ENCODE peak calls at places on chromosomes 12 and 14, in six cellular contexts. T, M, K, G, U and I are unnamed samples.

GRCh38 chr14:78606111-78606510 is 435.9 kb downstream of the NRXN3 start:
- DNase-seq in T (no peak), M (no peak), K (peak; percentile 93), G (no peak), U (no peak), I (no peak)

GRCh38 chr14:61462566-61463195 is 141.3 kb downstream of the PRKCH start:
- DNase-seq in T (peak; percentile 91), M (no peak), K (peak; percentile 84), G (peak; percentile 70), U (no peak), I (peak; percentile 91)

GRCh38 chr12:56565510-56566101 is 44.0 kb downstream of the RBMS2 start:
- DNase-seq in T (peak; percentile 25), M (no peak), K (peak; percentile 85), G (no peak), U (no peak), I (peak; percentile 40)

GRCh38 chr12:59499774-59500173 is 96.1 kb upstream of the SLC16A7 start:
- DNase-seq in T (no peak), M (no peak), K (no peak), G (no peak), U (peak; percentile 63), I (no peak)

GRCh38 chr12:69929125-69929524 is 104.1 kb downstream of the MYRFL start:
- DNase-seq in T (peak; percentile 11), M (peak; percentile 61), K (peak; percentile 55), G (no peak), U (no peak), I (no peak)

GRCh38 chr12:57657744-57658143 is 24.7 kb upstream of the B4GALNT1 start:
- DNase-seq in T (no peak), M (no peak), K (peak; percentile 35), G (no peak), U (no peak), I (peak; percentile 25)

GRCh38 chr12:89731614-89732013 is 23.0 kb upstream of the ATP2B1 start:
- DNase-seq in T (peak; percentile 53), M (no peak), K (peak; percentile 91), G (no peak), U (no peak), I (no peak)

GRCh38 chr12:68761901-68762630 is 16.1 kb downstream of the SLC35E3 start:
- DNase-seq in T (no peak), M (no peak), K (no peak), G (no peak), U (no peak), I (peak; percentile 9)

GRCh38 chr14:56494167-56494566 is 85.4 kb upstream of the TMEM260 start:
- DNase-seq in T (no peak), M (no peak), K (no peak), G (no peak), U (no peak), I (no peak)

GRCh38 chr12:31362759-31363415 is 36.9 kb upstream of the SINHCAF start:
- DNase-seq in T (peak; percentile 26), M (no peak), K (no peak), G (no peak), U (peak; percentile 90), I (no peak)

GRCh38 chr12:12799163-12799920 is 13.8 kb upstream of the DDX47 start:
- DNase-seq in T (no peak), M (no peak), K (no peak), G (no peak), U (no peak), I (no peak)

GRCh38 chr12:64806173-64806572 is 18.3 kb upstream of the TBC1D30 start:
- DNase-seq in T (no peak), M (no peak), K (no peak), G (no peak), U (no peak), I (no peak)

GRCh38 chr12:45279916-45280547 is 64.1 kb downstream of the ANO6 start:
- DNase-seq in T (no peak), M (no peak), K (no peak), G (no peak), U (no peak), I (no peak)

GRCh38 chr12:13278249-13278787 is 81.8 kb downstream of the EMP1 start:
- DNase-seq in T (peak; percentile 69), M (peak; percentile 34), K (peak; percentile 71), G (peak; percentile 87), U (peak; percentile 65), I (peak; percentile 76)

GRCh38 chr12:67459173-67459572 is 189.4 kb upstream of the DYRK2 start:
- DNase-seq in T (no peak), M (no peak), K (no peak), G (no peak), U (no peak), I (no peak)

GRCh38 chr12:80218925-80219714 is 119.8 kb downstream of the OTOGL start:
- DNase-seq in T (no peak), M (no peak), K (no peak), G (no peak), U (no peak), I (no peak)

GRCh38 chr12:46521145-46521544 is 148.6 kb upstream of the SLC38A2 start:
- DNase-seq in T (no peak), M (no peak), K (no peak), G (no peak), U (no peak), I (no peak)

GRCh38 chr12:7935773-7936581 is at the start of gene SLC2A3:
- DNase-seq in T (no peak), M (no peak), K (peak; percentile 94), G (peak; percentile 43), U (peak; percentile 82), I (peak; percentile 88)

GRCh38 chr12:81727387-81727786 is 31.8 kb downstream of the PPFIA2 start:
- DNase-seq in T (no peak), M (no peak), K (no peak), G (no peak), U (no peak), I (no peak)

GRCh38 chr12:63151898-63152700 is 1.1 kb upstream of the AVPR1A start:
- DNase-seq in T (peak; percentile 57), M (peak; percentile 43), K (peak; percentile 62), G (peak; percentile 61), U (peak; percentile 23), I (peak; percentile 70)

GRCh38 chr14:95387826-95388445 is 68.2 kb upstream of the CLMN start:
- DNase-seq in T (no peak), M (no peak), K (no peak), G (peak; percentile 46), U (no peak), I (no peak)

GRCh38 chr12:24069532-24070395 is 120.3 kb upstream of the SOX5 start:
- DNase-seq in T (peak; percentile 17), M (no peak), K (no peak), G (no peak), U (no peak), I (no peak)

GRCh38 chr12:15485466-15485865 is 163.2 kb downstream of the PTPRO start:
- DNase-seq in T (peak; percentile 3), M (no peak), K (no peak), G (no peak), U (no peak), I (no peak)

GRCh38 chr14:55398679-55399078 is 13.0 kb downstream of the ATG14 start:
- DNase-seq in T (peak; percentile 99), M (peak; percentile 73), K (peak; percentile 97), G (no peak), U (no peak), I (no peak)

GRCh38 chr14:99758121-99758871 is 34.9 kb upstream of the EML1 start:
- DNase-seq in T (peak; percentile 94), M (no peak), K (peak; percentile 98), G (no peak), U (no peak), I (no peak)

GRCh38 chr14:23579739-23580138 is 1.1 kb upstream of the JPH4 start:
- DNase-seq in T (no peak), M (no peak), K (no peak), G (no peak), U (no peak), I (no peak)

GRCh38 chr12:111436266-111436665 is 30.5 kb downstream of the SH2B3 start:
- DNase-seq in T (no peak), M (no peak), K (no peak), G (no peak), U (no peak), I (no peak)
- H3K27ac ChIP-seq in T (no peak overlapping the region), M (no peak overlapping the region), K (no peak overlapping the region), G (no peak overlapping the region), U (no peak overlapping the region), I (no peak overlapping the region)

GRCh38 chr12:117727301-117727700 is 241.5 kb downstream of the KSR2 start:
- DNase-seq in T (no peak), M (no peak), K (no peak), G (no peak), U (no peak), I (no peak)

GRCh38 chr12:117738233-117738632 is 230.6 kb downstream of the KSR2 start:
- DNase-seq in T (peak; percentile 38), M (no peak), K (no peak), G (no peak), U (no peak), I (no peak)

GRCh38 chr12:117733292-117733805 is 235.4 kb downstream of the KSR2 start:
- DNase-seq in T (no peak), M (no peak), K (no peak), G (no peak), U (no peak), I (no peak)

GRCh38 chr12:117732761-117733160 is 236.0 kb downstream of the KSR2 start:
- DNase-seq in T (no peak), M (no peak), K (no peak), G (no peak), U (no peak), I (no peak)
- H3K9me2 ChIP-seq in T (no peaks in the 10 kb centered on the region), M (no peaks in the 10 kb centered on the region), K (no peaks in the 10 kb centered on the region), G (no peaks in the 10 kb centered on the region), U (no peaks in the 10 kb centered on the region), I (no peaks in the 10 kb centered on the region)

GRCh38 chr14:71733210-71733883 is 198.9 kb upstream of the RGS6 start:
- DNase-seq in T (no peak), M (no peak), K (peak; percentile 85), G (no peak), U (no peak), I (no peak)
- H3K9ac ChIP-seq in T (no peak overlapping the region), M (no peak overlapping the region), K (peak overlapping the region; percentile 49), G (peak overlapping the region; percentile 13), U (no peak overlapping the region), I (no peak overlapping the region)

DNA sequence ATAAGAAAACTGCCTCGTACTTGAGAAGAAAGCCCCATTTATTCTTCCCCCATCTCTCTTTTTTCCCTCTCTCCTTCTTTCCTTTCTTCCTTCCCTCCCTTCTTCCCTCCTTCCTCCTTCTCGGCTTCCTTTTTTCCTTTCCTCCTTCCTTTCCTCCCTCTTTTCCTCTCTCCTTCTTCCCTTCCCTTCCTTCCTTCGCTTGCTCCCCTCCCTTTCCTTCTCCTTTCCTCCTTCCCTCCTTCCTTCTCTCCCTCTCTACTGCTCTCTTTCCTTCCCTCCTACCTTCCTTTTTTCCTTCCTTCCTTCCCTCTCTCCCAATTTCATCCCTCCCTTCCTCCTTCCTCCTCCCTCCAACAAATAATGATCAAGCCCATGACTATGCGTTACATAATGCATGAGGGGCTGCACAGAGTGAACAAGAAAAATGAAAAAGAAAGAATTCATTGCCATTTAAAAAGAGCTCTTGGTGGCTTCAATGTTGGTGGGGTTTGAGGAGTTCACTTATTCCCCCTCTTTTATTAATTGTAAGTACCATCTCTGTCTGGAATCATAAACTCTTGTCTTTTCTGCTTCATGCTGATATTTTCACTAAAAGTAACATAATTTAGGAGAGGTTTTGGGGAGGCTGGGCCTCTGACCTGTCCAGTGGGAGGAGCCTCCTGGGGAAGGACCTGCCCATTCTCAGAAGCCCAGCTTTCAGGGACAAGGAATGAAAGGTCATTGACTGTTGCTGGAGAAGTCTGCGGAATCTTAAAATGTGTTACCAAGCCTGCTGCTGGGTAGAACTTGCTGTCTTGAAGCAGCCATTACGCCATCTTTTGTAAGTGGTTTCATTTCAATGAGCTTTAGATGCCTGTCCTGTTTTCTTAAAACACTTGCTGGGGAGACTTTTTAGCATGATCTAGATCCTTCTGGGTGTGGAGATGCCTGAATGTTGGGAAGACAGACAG is 144.3 kb downstream of the CHST11 start:
- DNase-seq in T (no peak), M (no peak), K (no peak), G (no peak), U (no peak), I (no peak)
- H3K27ac ChIP-seq in T (no peak overlapping the region), M (no peak overlapping the region), K (no peak overlapping the region), G (no peak overlapping the region), U (no peak overlapping the region), I (no peak overlapping the region)